ENCODE peak calls at places on chromosome 19, in five cellular contexts. D, R, A, G and Y are unnamed samples.
A peak's percentile ranks its signal among the peaks of the same experiment; 100 is the strongest.

GRCh38 chr19:41951686-41952172 is 7.4 kb downstream of the RABAC1 start:
- DNase-seq in G (peak; percentile 87), D (peak; percentile 86), R (peak; percentile 86), A (no peak), Y (peak; percentile 86)

GRCh38 chr19:2974342-2974932 is 2.9 kb upstream of the TLE6 start:
- DNase-seq in R (peak; percentile 80), A (no peak), D (peak; percentile 45), G (no peak), Y (no peak)

GRCh38 chr19:1343026-1343425 is 40.7 kb upstream of the NDUFS7 start:
- DNase-seq in G (no peak), R (no peak), A (no peak), D (no peak), Y (no peak)

GRCh38 chr19:56294557-56294956 is 20.1 kb downstream of the ZSCAN5A start:
- DNase-seq in R (no peak), A (no peak), G (no peak), D (peak; percentile 25), Y (no peak)

GRCh38 chr19:19538077-19538764 is at the start of gene CILP2:
- DNase-seq in A (no peak), R (peak; percentile 68), G (peak; percentile 44), D (peak; percentile 66), Y (peak; percentile 50)

GRCh38 chr19:48595171-48595570 is 11.4 kb upstream of the SPACA4 start:
- DNase-seq in D (no peak), A (no peak), R (no peak), G (no peak), Y (no peak)

GRCh38 chr19:16861875-16862274 is 26.9 kb upstream of the F2RL3 start:
- DNase-seq in R (no peak), A (no peak), G (no peak), D (peak; percentile 7), Y (no peak)

GRCh38 chr19:43101950-43102349 is 19.4 kb upstream of the PSG2 start:
- DNase-seq in D (no peak), R (no peak), A (no peak), G (no peak), Y (no peak)

GRCh38 chr19:48518207-48518606 is 6.6 kb upstream of the LMTK3 start:
- DNase-seq in D (no peak), R (no peak), G (no peak), A (no peak), Y (no peak)

GRCh38 chr19:38285567-38285966 is 18.5 kb upstream of the C19orf33 start:
- DNase-seq in D (no peak), G (no peak), R (no peak), A (no peak), Y (no peak)

GRCh38 chr19:29687244-29687896 is 22.1 kb downstream of the PLEKHF1 start:
- DNase-seq in R (peak; percentile 86), G (no peak), D (peak; percentile 38), A (no peak), Y (no peak)

GRCh38 chr19:32464279-32464678 is 58.7 kb downstream of the DPY19L3 start:
- DNase-seq in A (no peak), D (peak; percentile 18), R (no peak), G (no peak), Y (no peak)
- TF ChIP-seq CTCF in A (no peak), D (peak; percentile 62), R (no peak), G (no peak), Y (no peak)

GRCh38 chr19:5321066-5321642 is 19.5 kb downstream of the PTPRS start:
- DNase-seq in R (no peak), D (no peak), G (no peak), A (no peak), Y (no peak)

GRCh38 chr19:5324947-5325346 is 15.7 kb downstream of the PTPRS start:
- DNase-seq in D (no peak), G (no peak), R (no peak), A (no peak), Y (no peak)

GRCh38 chr19:5323475-5323811 is 17.2 kb downstream of the PTPRS start:
- DNase-seq in G (no peak), R (no peak), A (no peak), D (no peak), Y (no peak)

GRCh38 chr19:5319516-5319915 is 21.1 kb downstream of the PTPRS start:
- DNase-seq in D (no peak), R (no peak), A (no peak), G (no peak), Y (no peak)

DNA sequence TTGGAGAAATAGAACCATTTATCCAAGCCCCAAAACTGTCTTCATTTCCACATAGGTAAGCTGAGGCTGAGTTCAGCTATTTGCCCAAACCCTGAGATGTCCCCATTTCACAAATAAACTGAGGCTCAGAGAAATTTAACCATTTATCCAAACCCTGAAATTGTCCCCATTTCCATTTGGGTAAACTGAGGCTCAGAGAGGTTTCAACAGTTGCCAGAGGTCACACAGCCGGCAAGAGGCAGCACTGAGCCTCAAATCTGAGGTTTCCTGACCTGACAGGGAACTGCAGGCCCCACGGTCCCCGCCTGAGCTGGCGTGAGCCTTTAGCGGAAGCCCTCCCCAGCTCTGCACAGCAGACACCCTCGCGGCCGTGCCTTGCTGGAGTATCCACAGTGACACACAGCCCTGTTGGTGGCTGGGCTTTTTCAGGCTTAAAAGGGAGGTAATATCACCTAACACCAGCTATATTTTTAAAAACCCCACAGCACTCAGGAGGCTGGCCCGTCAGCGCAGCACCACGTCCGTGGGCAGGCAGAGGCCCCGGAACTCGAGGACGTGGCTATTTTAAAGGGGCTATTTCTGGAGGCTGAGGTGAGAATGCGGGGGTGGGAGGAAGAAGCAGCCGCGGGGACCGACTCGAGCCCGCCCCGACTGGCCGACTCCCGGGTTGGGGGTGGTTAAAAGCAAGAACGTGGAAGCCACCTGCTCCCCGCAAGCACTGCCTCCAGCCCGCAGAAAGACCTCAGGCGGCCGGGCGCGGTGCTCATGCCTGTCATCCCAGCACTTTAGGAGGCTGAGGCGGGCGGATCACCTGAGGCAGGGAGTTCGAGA is 18.5 kb downstream of the PTPRS start:
- DNase-seq in D (peak; percentile 35), R (no peak), A (no peak), G (no peak), Y (no peak)
- TF ChIP-seq CTCF in D (no peak), R (no peak), A (no peak), G (no peak), Y (no peak)

GRCh38 chr19:7679017-7679720 is 1.5 kb upstream of the TRAPPC5 start:
- DNase-seq in G (no peak), D (peak; percentile 37), A (no peak), R (no peak), Y (peak; percentile 54)

GRCh38 chr19:7679771-7680605 is 645 bp upstream of the TRAPPC5 start:
- DNase-seq in R (no peak), A (no peak), G (no peak), D (no peak), Y (no peak)

GRCh38 chr19:7680606-7681335 is at the start of gene TRAPPC5:
- DNase-seq in G (peak; percentile 70), D (peak; percentile 89), R (peak; percentile 89), A (no peak), Y (peak; percentile 91)

GRCh38 chr19:7681336-7682174 is 922 bp downstream of the TRAPPC5 start:
- DNase-seq in D (peak; percentile 89), A (peak; percentile 69), G (peak; percentile 79), R (peak; percentile 87), Y (peak; percentile 65)

DNA sequence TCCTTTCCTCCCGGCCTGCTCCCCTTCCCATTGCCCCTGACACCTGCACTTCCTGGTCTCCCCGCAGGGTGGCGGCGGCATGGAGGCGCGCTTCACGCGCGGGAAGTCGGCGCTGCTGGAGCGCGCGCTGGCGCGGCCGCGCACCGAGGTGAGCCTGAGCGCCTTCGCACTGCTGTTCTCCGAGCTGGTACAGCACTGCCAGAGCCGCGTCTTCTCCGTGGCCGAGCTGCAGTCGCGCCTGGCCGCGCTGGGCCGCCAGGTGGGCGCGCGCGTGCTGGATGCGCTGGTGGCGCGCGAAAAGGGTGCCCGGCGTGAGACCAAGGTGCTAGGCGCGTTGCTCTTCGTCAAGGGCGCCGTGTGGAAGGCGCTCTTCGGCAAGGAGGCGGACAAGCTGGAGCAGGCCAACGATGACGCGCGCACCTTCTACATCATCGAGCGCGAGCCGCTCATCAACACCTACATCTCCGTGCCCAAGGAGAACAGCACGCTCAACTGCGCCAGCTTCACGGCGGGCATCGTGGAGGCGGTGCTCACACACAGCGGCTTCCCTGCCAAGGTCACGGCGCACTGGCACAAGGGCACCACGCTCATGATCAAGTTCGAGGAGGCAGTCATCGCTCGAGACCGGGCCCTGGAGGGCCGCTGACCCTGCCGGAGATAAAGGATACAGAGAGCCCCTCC is 1.7 kb downstream of the TRAPPC5 start:
- DNase-seq in G (no peak), A (no peak), D (no peak), R (no peak), Y (no peak)
- TF ChIP-seq CTCF in G (no peak), A (no peak), D (no peak), R (no peak), Y (no peak)

GRCh38 chr19:11254662-11255061 is 7.7 kb downstream of the DOCK6 start:
- DNase-seq in A (no peak), D (no peak), R (no peak), G (no peak), Y (no peak)
- TF ChIP-seq CTCF in A (no peak), D (no peak), R (no peak), G (no peak), Y (no peak)

DNA sequence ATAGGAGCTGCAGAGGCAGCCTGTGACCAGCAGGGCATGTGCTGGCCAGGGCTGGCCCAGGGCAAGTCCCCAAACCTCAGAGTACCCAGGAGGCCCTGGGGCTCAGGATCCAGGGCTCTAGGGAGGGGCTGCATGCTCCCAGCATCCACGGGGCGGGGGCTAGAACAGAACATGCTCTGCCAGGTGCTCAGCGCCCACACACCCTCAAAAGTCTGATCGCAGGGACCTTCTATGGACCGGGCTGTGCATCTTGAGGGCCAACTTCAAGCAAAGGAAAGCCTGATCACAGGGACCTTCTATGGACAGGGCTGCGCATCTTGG is 33.5 kb downstream of the ELL start:
- DNase-seq in R (no peak), G (no peak), D (no peak), A (no peak), Y (no peak)
- TF ChIP-seq CTCF in R (no peak), G (no peak), D (no peak), A (peak; percentile 41), Y (no peak)

GRCh38 chr19:44785993-44786392 is 8.3 kb downstream of the CBLC start:
- DNase-seq in D (no peak), G (no peak), R (no peak), A (no peak), Y (no peak)

GRCh38 chr19:44785271-44785670 is 7.6 kb downstream of the CBLC start:
- DNase-seq in R (no peak), D (no peak), G (no peak), A (no peak), Y (no peak)

GRCh38 chr19:44783545-44783944 is 5.9 kb downstream of the CBLC start:
- DNase-seq in R (no peak), A (no peak), D (no peak), G (no peak), Y (no peak)

GRCh38 chr19:44779150-44779549 is 1.5 kb downstream of the CBLC start:
- DNase-seq in G (no peak), A (no peak), R (no peak), D (no peak), Y (no peak)

DNA sequence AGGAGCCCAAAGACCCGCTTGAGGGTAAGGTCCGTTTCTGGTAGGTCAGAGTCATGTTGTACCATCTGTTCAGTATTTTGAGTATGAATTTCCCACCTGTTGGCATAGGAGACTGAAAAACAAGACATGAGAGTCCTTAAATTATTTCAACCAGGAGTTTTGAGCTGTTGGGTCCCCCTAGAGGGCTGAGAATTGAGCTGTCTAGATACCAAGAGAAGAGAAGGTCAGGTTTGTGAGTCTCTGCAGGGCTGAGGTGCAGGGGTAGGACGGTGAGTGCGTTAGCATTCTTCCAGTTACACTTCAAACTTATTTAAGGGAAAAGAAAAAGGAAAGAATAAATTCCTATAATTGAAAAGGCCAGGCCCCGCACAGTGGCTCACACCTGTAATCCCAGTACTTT is 5.0 kb downstream of the CBLC start:
- DNase-seq in A (no peak), G (no peak), R (no peak), D (no peak), Y (no peak)
- TF ChIP-seq CTCF in A (no peak), G (no peak), R (no peak), D (no peak), Y (no peak)

GRCh38 chr19:50794778-50795664 is 4.8 kb downstream of the ACP4 start:
- DNase-seq in R (no peak), D (peak; percentile 69), A (no peak), G (no peak), Y (no peak)
- TF ChIP-seq CTCF in R (no peak), D (peak; percentile 58), A (no peak), G (no peak), Y (no peak)